ENCODE peak calls at places on chromosomes 6 and 20, in six cellular contexts. One of them, this sample, is unnamed.

GRCh38 chr6:147538821-147539220 is 30.3 kb downstream of the SAMD5 start:
- DNase-seq in tibial artery: no peak
- DNase-seq in SJSA1: no peak
- DNase-seq in breast epithelium: no peak
- DNase-seq in AG09309: no peak
- DNase-seq in astrocyte of the spinal cord: no peak
- DNase-seq in this sample: no peak

GRCh38 chr6:45507156-45507555 is 129.4 kb upstream of the SUPT3H start:
- DNase-seq in tibial artery: no peak
- DNase-seq in breast epithelium: no peak
- DNase-seq in AG09309: no peak
- DNase-seq in astrocyte of the spinal cord: no peak
- DNase-seq in SJSA1: no peak
- DNase-seq in this sample: no peak

GRCh38 chr6:112203577-112204349 is 50.6 kb downstream of the LAMA4 start:
- DNase-seq in breast epithelium: no peak
- DNase-seq in AG09309: peak
- DNase-seq in tibial artery: no peak
- DNase-seq in astrocyte of the spinal cord: peak
- DNase-seq in SJSA1: peak
- DNase-seq in this sample: no peak

GRCh38 chr20:52047811-52048302 is 143.7 kb downstream of the ZFP64 start:
- DNase-seq in SJSA1: peak
- DNase-seq in breast epithelium: no peak
- DNase-seq in AG09309: no peak
- DNase-seq in tibial artery: no peak
- DNase-seq in astrocyte of the spinal cord: peak
- DNase-seq in this sample: no peak

GRCh38 chr6:144543006-144543871 is 258.1 kb downstream of the UTRN start:
- DNase-seq in AG09309: peak
- DNase-seq in tibial artery: no peak
- DNase-seq in SJSA1: peak
- DNase-seq in breast epithelium: no peak
- DNase-seq in astrocyte of the spinal cord: peak
- DNase-seq in this sample: no peak

GRCh38 chr6:22147983-22148797 is 148.6 kb downstream of the PRL start:
- DNase-seq in tibial artery: no peak
- DNase-seq in SJSA1: peak
- DNase-seq in astrocyte of the spinal cord: peak
- DNase-seq in AG09309: peak
- DNase-seq in breast epithelium: no peak
- DNase-seq in this sample: no peak

GRCh38 chr6:163946437-163946836 is 531.9 kb downstream of the QKI start:
- DNase-seq in breast epithelium: no peak
- DNase-seq in tibial artery: peak
- DNase-seq in astrocyte of the spinal cord: no peak
- DNase-seq in AG09309: no peak
- DNase-seq in SJSA1: no peak
- DNase-seq in this sample: no peak

GRCh38 chr6:131231103-131231502 is 95.8 kb downstream of the AKAP7 start:
- DNase-seq in astrocyte of the spinal cord: no peak
- DNase-seq in breast epithelium: no peak
- DNase-seq in SJSA1: no peak
- DNase-seq in tibial artery: no peak
- DNase-seq in AG09309: no peak
- DNase-seq in this sample: no peak

GRCh38 chr20:51529027-51529749 is 13.3 kb downstream of the NFATC2 start:
- DNase-seq in tibial artery: no peak
- DNase-seq in AG09309: peak
- DNase-seq in astrocyte of the spinal cord: peak
- DNase-seq in breast epithelium: no peak
- DNase-seq in SJSA1: peak
- DNase-seq in this sample: no peak

GRCh38 chr20:63056236-63057132 is 49.7 kb upstream of the BHLHE23 start:
- DNase-seq in tibial artery: no peak
- DNase-seq in AG09309: no peak
- DNase-seq in SJSA1: peak
- DNase-seq in breast epithelium: no peak
- DNase-seq in astrocyte of the spinal cord: no peak
- DNase-seq in this sample: no peak

GRCh38 chr20:676315-676937 is 824 bp upstream of the SCRT2 start:
- DNase-seq in breast epithelium: no peak
- DNase-seq in SJSA1: no peak
- DNase-seq in AG09309: no peak
- DNase-seq in tibial artery: peak
- DNase-seq in astrocyte of the spinal cord: no peak
- DNase-seq in this sample: no peak

GRCh38 chr6:116144590-116144989 is 18.7 kb upstream of the COL10A1 start:
- DNase-seq in astrocyte of the spinal cord: peak
- DNase-seq in tibial artery: no peak
- DNase-seq in breast epithelium: no peak
- DNase-seq in SJSA1: peak
- DNase-seq in AG09309: peak
- DNase-seq in this sample: no peak

GRCh38 chr6:13302291-13302690 is 26.0 kb downstream of the TBC1D7 start:
- DNase-seq in tibial artery: no peak
- DNase-seq in AG09309: no peak
- DNase-seq in SJSA1: no peak
- DNase-seq in breast epithelium: peak
- DNase-seq in astrocyte of the spinal cord: no peak
- DNase-seq in this sample: no peak

GRCh38 chr6:54173084-54173483 is 61.8 kb downstream of the MLIP start:
- DNase-seq in tibial artery: no peak
- DNase-seq in SJSA1: no peak
- DNase-seq in breast epithelium: no peak
- DNase-seq in AG09309: no peak
- DNase-seq in astrocyte of the spinal cord: no peak
- DNase-seq in this sample: no peak

GRCh38 chr6:169415179-169415578 is 161.5 kb upstream of the THBS2 start:
- DNase-seq in breast epithelium: no peak
- DNase-seq in SJSA1: no peak
- DNase-seq in tibial artery: no peak
- DNase-seq in AG09309: no peak
- DNase-seq in astrocyte of the spinal cord: peak
- DNase-seq in this sample: no peak

GRCh38 chr6:106820412-106820852 is 154.1 kb downstream of the CD24 start:
- DNase-seq in SJSA1: peak
- DNase-seq in tibial artery: no peak
- DNase-seq in AG09309: no peak
- DNase-seq in breast epithelium: no peak
- DNase-seq in astrocyte of the spinal cord: peak
- DNase-seq in this sample: no peak

GRCh38 chr6:142901616-142902015 is 43.4 kb downstream of the HIVEP2 start:
- DNase-seq in SJSA1: no peak
- DNase-seq in breast epithelium: no peak
- DNase-seq in tibial artery: no peak
- DNase-seq in astrocyte of the spinal cord: no peak
- DNase-seq in AG09309: no peak
- DNase-seq in this sample: no peak

GRCh38 chr6:142899101-142899760 is 45.7 kb downstream of the HIVEP2 start:
- DNase-seq in SJSA1: no peak
- DNase-seq in AG09309: no peak
- DNase-seq in tibial artery: no peak
- DNase-seq in breast epithelium: no peak
- DNase-seq in astrocyte of the spinal cord: no peak
- DNase-seq in this sample: no peak

GRCh38 chr6:142897659-142898058 is 47.3 kb downstream of the HIVEP2 start:
- DNase-seq in SJSA1: no peak
- DNase-seq in tibial artery: no peak
- DNase-seq in astrocyte of the spinal cord: no peak
- DNase-seq in breast epithelium: no peak
- DNase-seq in AG09309: no peak
- DNase-seq in this sample: no peak

GRCh38 chr6:142902636-142903053 is 42.3 kb downstream of the HIVEP2 start:
- DNase-seq in tibial artery: peak
- DNase-seq in breast epithelium: peak
- DNase-seq in astrocyte of the spinal cord: peak
- DNase-seq in AG09309: peak
- DNase-seq in SJSA1: peak
- DNase-seq in this sample: no peak

GRCh38 chr6:142900467-142900961 is 44.5 kb downstream of the HIVEP2 start:
- DNase-seq in SJSA1: peak
- DNase-seq in AG09309: no peak
- DNase-seq in breast epithelium: no peak
- DNase-seq in astrocyte of the spinal cord: peak
- DNase-seq in tibial artery: no peak
- DNase-seq in this sample: no peak
- H3K4me3 ChIP-seq in SJSA1: no peak
- H3K4me3 ChIP-seq in AG09309: no peak
- H3K4me3 ChIP-seq in breast epithelium: no peak
- H3K4me3 ChIP-seq in astrocyte of the spinal cord: no peak
- H3K4me3 ChIP-seq in tibial artery: no peak
- H3K4me3 ChIP-seq in this sample: no peak

GRCh38 chr6:113871975-113872374 is 14.8 kb downstream of the MARCKS start:
- DNase-seq in astrocyte of the spinal cord: no peak
- DNase-seq in SJSA1: no peak
- DNase-seq in tibial artery: no peak
- DNase-seq in AG09309: no peak
- DNase-seq in breast epithelium: no peak
- DNase-seq in this sample: no peak

GRCh38 chr6:113876654-113877053 is 19.5 kb downstream of the MARCKS start:
- DNase-seq in tibial artery: no peak
- DNase-seq in breast epithelium: no peak
- DNase-seq in SJSA1: no peak
- DNase-seq in AG09309: no peak
- DNase-seq in astrocyte of the spinal cord: no peak
- DNase-seq in this sample: no peak

GRCh38 chr6:113873043-113873667 is 16.0 kb downstream of the MARCKS start:
- DNase-seq in SJSA1: no peak
- DNase-seq in tibial artery: peak
- DNase-seq in breast epithelium: no peak
- DNase-seq in AG09309: no peak
- DNase-seq in astrocyte of the spinal cord: no peak
- DNase-seq in this sample: no peak

GRCh38 chr6:113875470-113875869 is 18.3 kb downstream of the MARCKS start:
- DNase-seq in SJSA1: peak
- DNase-seq in tibial artery: no peak
- DNase-seq in AG09309: no peak
- DNase-seq in breast epithelium: no peak
- DNase-seq in astrocyte of the spinal cord: peak
- DNase-seq in this sample: no peak

GRCh38 chr6:113870917-113871316 is 13.8 kb downstream of the MARCKS start:
- DNase-seq in astrocyte of the spinal cord: no peak
- DNase-seq in SJSA1: no peak
- DNase-seq in breast epithelium: no peak
- DNase-seq in tibial artery: no peak
- DNase-seq in AG09309: no peak
- DNase-seq in this sample: no peak
- H3K4me3 ChIP-seq in astrocyte of the spinal cord: no peak
- H3K4me3 ChIP-seq in SJSA1: no peak
- H3K4me3 ChIP-seq in breast epithelium: no peak
- H3K4me3 ChIP-seq in tibial artery: no peak
- H3K4me3 ChIP-seq in AG09309: no peak
- H3K4me3 ChIP-seq in this sample: no peak

GRCh38 chr6:40285535-40285934 is 301.6 kb downstream of the LRFN2 start:
- DNase-seq in tibial artery: no peak
- DNase-seq in AG09309: no peak
- DNase-seq in astrocyte of the spinal cord: no peak
- DNase-seq in SJSA1: no peak
- DNase-seq in breast epithelium: no peak
- DNase-seq in this sample: no peak
- H3K4me3 ChIP-seq in tibial artery: no peak
- H3K4me3 ChIP-seq in AG09309: no peak
- H3K4me3 ChIP-seq in astrocyte of the spinal cord: no peak
- H3K4me3 ChIP-seq in SJSA1: no peak
- H3K4me3 ChIP-seq in breast epithelium: no peak
- H3K4me3 ChIP-seq in this sample: no peak

GRCh38 chr6:33203443-33204164 is 851 bp upstream of the HSD17B8 start:
- DNase-seq in AG09309: no peak
- DNase-seq in astrocyte of the spinal cord: no peak
- DNase-seq in tibial artery: no peak
- DNase-seq in breast epithelium: no peak
- DNase-seq in SJSA1: no peak
- DNase-seq in this sample: no peak
- H3K4me3 ChIP-seq in AG09309: no peak
- H3K4me3 ChIP-seq in astrocyte of the spinal cord: no peak
- H3K4me3 ChIP-seq in tibial artery: no peak
- H3K4me3 ChIP-seq in breast epithelium: peak
- H3K4me3 ChIP-seq in SJSA1: no peak
- H3K4me3 ChIP-seq in this sample: peak

GRCh38 chr6:16758163-16758975 is 2.9 kb downstream of the ATXN1 start:
- DNase-seq in AG09309: no peak
- DNase-seq in astrocyte of the spinal cord: peak
- DNase-seq in breast epithelium: no peak
- DNase-seq in tibial artery: no peak
- DNase-seq in SJSA1: peak
- DNase-seq in this sample: no peak
- H3K4me3 ChIP-seq in AG09309: peak
- H3K4me3 ChIP-seq in astrocyte of the spinal cord: peak
- H3K4me3 ChIP-seq in breast epithelium: peak
- H3K4me3 ChIP-seq in tibial artery: peak
- H3K4me3 ChIP-seq in SJSA1: peak
- H3K4me3 ChIP-seq in this sample: peak

GRCh38 chr6:43228951-43229802 is at the start of gene DNPH1:
- DNase-seq in AG09309: peak
- DNase-seq in tibial artery: peak
- DNase-seq in SJSA1: peak
- DNase-seq in astrocyte of the spinal cord: peak
- DNase-seq in breast epithelium: peak
- DNase-seq in this sample: no peak

GRCh38 chr6:43231053-43231452 is 1.8 kb upstream of the DNPH1 start:
- DNase-seq in SJSA1: no peak
- DNase-seq in astrocyte of the spinal cord: no peak
- DNase-seq in AG09309: no peak
- DNase-seq in tibial artery: no peak
- DNase-seq in breast epithelium: no peak
- DNase-seq in this sample: no peak

GRCh38 chr6:43226192-43226851 is 3.0 kb downstream of the DNPH1 start:
- DNase-seq in astrocyte of the spinal cord: no peak
- DNase-seq in SJSA1: no peak
- DNase-seq in tibial artery: no peak
- DNase-seq in breast epithelium: no peak
- DNase-seq in AG09309: no peak
- DNase-seq in this sample: no peak

GRCh38 chr6:43231735-43232450 is 2.6 kb upstream of the DNPH1 start:
- DNase-seq in AG09309: no peak
- DNase-seq in tibial artery: no peak
- DNase-seq in astrocyte of the spinal cord: no peak
- DNase-seq in SJSA1: no peak
- DNase-seq in breast epithelium: no peak
- DNase-seq in this sample: no peak

DNA sequence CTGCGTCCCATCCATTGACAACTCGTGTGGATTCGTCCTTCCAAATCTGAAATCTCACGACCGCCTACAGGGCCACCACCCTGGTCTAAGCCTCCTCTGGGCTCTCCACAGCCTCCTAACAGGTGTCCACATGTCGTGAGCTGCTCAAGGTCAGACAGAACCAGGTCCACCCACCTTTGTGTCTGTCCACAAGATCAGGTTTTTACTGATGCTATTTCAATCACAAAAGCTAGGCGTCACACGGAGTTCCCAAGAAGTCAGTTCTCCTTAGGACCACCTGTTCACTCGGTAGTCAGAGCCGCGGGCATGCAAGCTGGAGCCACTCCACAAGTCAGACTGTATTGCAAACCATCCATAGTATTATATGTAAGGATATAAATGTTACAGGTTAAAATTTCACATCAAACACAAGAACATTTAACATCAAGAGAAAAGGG is 540 bp upstream of the DNPH1 start:
- DNase-seq in astrocyte of the spinal cord: no peak
- DNase-seq in AG09309: no peak
- DNase-seq in tibial artery: no peak
- DNase-seq in SJSA1: no peak
- DNase-seq in breast epithelium: no peak
- DNase-seq in this sample: no peak
- H3K4me3 ChIP-seq in astrocyte of the spinal cord: no peak
- H3K4me3 ChIP-seq in AG09309: peak
- H3K4me3 ChIP-seq in tibial artery: peak
- H3K4me3 ChIP-seq in SJSA1: no peak
- H3K4me3 ChIP-seq in breast epithelium: peak
- H3K4me3 ChIP-seq in this sample: peak

GRCh38 chr6:128743974-128744765 is 138.8 kb upstream of the LAMA2 start:
- DNase-seq in SJSA1: no peak
- DNase-seq in breast epithelium: no peak
- DNase-seq in AG09309: no peak
- DNase-seq in tibial artery: no peak
- DNase-seq in astrocyte of the spinal cord: no peak
- DNase-seq in this sample: no peak
- H3K4me3 ChIP-seq in SJSA1: no peak
- H3K4me3 ChIP-seq in breast epithelium: no peak
- H3K4me3 ChIP-seq in AG09309: no peak
- H3K4me3 ChIP-seq in tibial artery: no peak
- H3K4me3 ChIP-seq in astrocyte of the spinal cord: no peak
- H3K4me3 ChIP-seq in this sample: no peak

This sample was measured in thoracic aorta.